ENCODE peak calls at places on chromosomes 1 and 21, in seven cellular contexts. One of them, this sample, is unnamed.

GRCh38 chr1:11134352-11135266 is 34.9 kb upstream of the EXOSC10 start:
- DNase-seq in H1: no peak
- DNase-seq in K562: no peak
- DNase-seq in HepG2: no peak
- DNase-seq in GM12878: no peak
- DNase-seq in A549: no peak
- DNase-seq in IMR-90: peak; percentile 70
- DNase-seq in this sample: no peak

GRCh38 chr1:67978988-67979516 is 71.4 kb downstream of the DIRAS3 start:
- DNase-seq in IMR-90: peak; percentile 88
- DNase-seq in A549: peak; percentile 51
- DNase-seq in K562: no peak
- DNase-seq in GM12878: no peak
- DNase-seq in H1: no peak
- DNase-seq in HepG2: peak; percentile 37
- DNase-seq in this sample: peak; percentile 78

GRCh38 chr1:208189183-208189582 is 55.0 kb downstream of the PLXNA2 start:
- DNase-seq in K562: peak; percentile 74
- DNase-seq in HepG2: no peak
- DNase-seq in H1: no peak
- DNase-seq in GM12878: peak; percentile 46
- DNase-seq in A549: no peak
- DNase-seq in IMR-90: no peak
- DNase-seq in this sample: no peak

GRCh38 chr1:217343907-217344306 is 287.0 kb downstream of the GPATCH2 start:
- DNase-seq in A549: no peak
- DNase-seq in K562: no peak
- DNase-seq in HepG2: no peak
- DNase-seq in IMR-90: no peak
- DNase-seq in GM12878: no peak
- DNase-seq in H1: peak; percentile 48
- DNase-seq in this sample: no peak

GRCh38 chr1:115060501-115060900 is 28.8 kb downstream of the TSPAN2 start:
- DNase-seq in A549: no peak
- DNase-seq in IMR-90: peak; percentile 4
- DNase-seq in HepG2: no peak
- DNase-seq in H1: no peak
- DNase-seq in K562: no peak
- DNase-seq in GM12878: no peak
- DNase-seq in this sample: no peak

GRCh38 chr21:46477765-46478164 is 19.1 kb downstream of the DIP2A start:
- DNase-seq in IMR-90: peak; percentile 51
- DNase-seq in GM12878: no peak
- DNase-seq in HepG2: no peak
- DNase-seq in A549: no peak
- DNase-seq in K562: no peak
- DNase-seq in H1: no peak
- DNase-seq in this sample: no peak

GRCh38 chr1:79124756-79125155 is 118.2 kb upstream of the ADGRL4 start:
- DNase-seq in IMR-90: peak; percentile 43
- DNase-seq in HepG2: no peak
- DNase-seq in A549: no peak
- DNase-seq in K562: no peak
- DNase-seq in GM12878: no peak
- DNase-seq in H1: no peak
- DNase-seq in this sample: no peak

GRCh38 chr1:79792212-79792575 is 785.7 kb upstream of the ADGRL4 start:
- DNase-seq in A549: no peak
- DNase-seq in HepG2: no peak
- DNase-seq in H1: no peak
- DNase-seq in IMR-90: peak; percentile 85
- DNase-seq in GM12878: no peak
- DNase-seq in K562: no peak
- DNase-seq in this sample: no peak

GRCh38 chr1:233668725-233669294 is 54.9 kb downstream of the KCNK1 start:
- DNase-seq in K562: peak; percentile 86
- DNase-seq in A549: peak; percentile 85
- DNase-seq in HepG2: no peak
- DNase-seq in GM12878: peak; percentile 68
- DNase-seq in H1: no peak
- DNase-seq in IMR-90: peak; percentile 29
- DNase-seq in this sample: peak; percentile 83

GRCh38 chr21:43609501-43610340 is 49.6 kb downstream of the HSF2BP start:
- DNase-seq in K562: no peak
- DNase-seq in GM12878: no peak
- DNase-seq in A549: no peak
- DNase-seq in IMR-90: peak; percentile 88
- DNase-seq in H1: no peak
- DNase-seq in HepG2: peak; percentile 89
- DNase-seq in this sample: no peak

GRCh38 chr1:21341022-21341421 is 50.8 kb upstream of the ECE1 start:
- DNase-seq in GM12878: no peak
- DNase-seq in IMR-90: no peak
- DNase-seq in A549: no peak
- DNase-seq in HepG2: no peak
- DNase-seq in H1: no peak
- DNase-seq in K562: no peak
- DNase-seq in this sample: no peak
- TF ChIP-seq CEBPB in GM12878: no peak
- TF ChIP-seq CEBPB in IMR-90: no peak
- TF ChIP-seq CEBPB in A549: no peak
- TF ChIP-seq CEBPB in HepG2: no peak
- TF ChIP-seq CEBPB in H1: no peak
- TF ChIP-seq CEBPB in K562: no peak
- TF ChIP-seq CEBPB in this sample: no peak

DNA sequence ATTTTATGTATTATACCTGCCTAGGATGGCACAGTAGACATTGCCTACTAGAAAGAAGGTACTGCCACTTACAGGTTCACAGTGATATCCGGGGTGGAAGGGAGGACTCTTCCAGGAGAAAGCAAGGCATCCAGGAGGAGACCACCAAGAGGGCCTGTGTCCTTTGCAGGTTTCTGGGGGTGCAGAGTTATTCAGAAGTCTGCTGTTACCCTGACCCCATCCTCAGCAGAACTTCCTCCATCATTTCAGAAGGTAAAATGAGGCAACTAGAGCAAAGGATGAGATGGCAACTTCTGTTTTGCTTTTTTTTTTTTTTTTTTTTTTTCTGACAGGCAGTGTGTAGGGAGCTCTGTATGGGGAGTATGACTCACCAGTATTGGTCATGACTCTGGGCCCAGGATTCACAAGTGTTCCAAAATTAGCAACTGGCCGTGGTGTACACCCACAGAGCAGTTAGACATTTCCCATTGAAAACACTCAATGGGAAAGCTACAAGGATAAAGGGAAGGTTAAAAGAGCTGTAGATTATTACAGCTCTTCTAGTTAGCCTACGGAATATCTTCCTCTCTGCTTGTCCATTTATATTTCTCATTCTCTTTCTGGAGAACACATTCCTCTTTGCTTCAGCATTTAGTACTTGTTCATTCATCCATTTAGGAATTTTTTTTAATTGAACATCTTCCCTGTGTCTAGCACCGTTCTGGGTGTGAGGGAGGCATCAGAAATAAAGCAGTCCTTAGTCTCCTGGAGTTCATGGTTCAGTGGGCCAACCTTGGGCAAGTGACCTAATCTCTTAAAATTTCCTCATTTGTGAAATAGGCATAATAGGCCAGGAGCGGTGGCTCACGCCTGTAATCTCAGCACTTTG is 50.5 kb upstream of the PPP2R5A start:
- DNase-seq in H1: no peak
- DNase-seq in A549: peak; percentile 81
- DNase-seq in HepG2: peak; percentile 32
- DNase-seq in K562: peak; percentile 77
- DNase-seq in IMR-90: peak; percentile 98
- DNase-seq in GM12878: no peak
- DNase-seq in this sample: peak; percentile 73
- TF ChIP-seq RAD21 in H1: no peak
- TF ChIP-seq RAD21 in A549: no peak
- TF ChIP-seq RAD21 in HepG2: no peak
- TF ChIP-seq RAD21 in K562: peak; percentile 12
- TF ChIP-seq RAD21 in IMR-90: no peak
- TF ChIP-seq RAD21 in GM12878: no peak
- TF ChIP-seq RAD21 in this sample: peak; percentile 3

GRCh38 chr1:182301026-182301436 is 90.6 kb downstream of the GLUL start:
- DNase-seq in H1: no peak
- DNase-seq in IMR-90: no peak
- DNase-seq in HepG2: no peak
- DNase-seq in K562: no peak
- DNase-seq in GM12878: no peak
- DNase-seq in A549: no peak
- DNase-seq in this sample: no peak
- TF ChIP-seq CEBPB in H1: no peak
- TF ChIP-seq CEBPB in IMR-90: no peak
- TF ChIP-seq CEBPB in HepG2: no peak
- TF ChIP-seq CEBPB in K562: no peak
- TF ChIP-seq CEBPB in GM12878: no peak
- TF ChIP-seq CEBPB in A549: no peak
- TF ChIP-seq CEBPB in this sample: no peak

GRCh38 chr21:39634507-39634906 is 21.8 kb downstream of the B3GALT5 start:
- DNase-seq in H1: no peak
- DNase-seq in A549: no peak
- DNase-seq in IMR-90: no peak
- DNase-seq in GM12878: no peak
- DNase-seq in HepG2: no peak
- DNase-seq in K562: no peak
- DNase-seq in this sample: no peak

GRCh38 chr21:39631842-39632577 is 19.3 kb downstream of the B3GALT5 start:
- DNase-seq in GM12878: no peak
- DNase-seq in HepG2: no peak
- DNase-seq in IMR-90: no peak
- DNase-seq in A549: no peak
- DNase-seq in H1: no peak
- DNase-seq in K562: no peak
- DNase-seq in this sample: no peak

GRCh38 chr21:39633770-39634181 is 21.0 kb downstream of the B3GALT5 start:
- DNase-seq in IMR-90: peak; percentile 92
- DNase-seq in A549: peak; percentile 72
- DNase-seq in K562: no peak
- DNase-seq in HepG2: no peak
- DNase-seq in H1: no peak
- DNase-seq in GM12878: no peak
- DNase-seq in this sample: peak; percentile 90

GRCh38 chr21:39630827-39631226 is 18.1 kb downstream of the B3GALT5 start:
- DNase-seq in GM12878: no peak
- DNase-seq in IMR-90: peak; percentile 3
- DNase-seq in A549: no peak
- DNase-seq in H1: no peak
- DNase-seq in K562: no peak
- DNase-seq in HepG2: no peak
- DNase-seq in this sample: no peak

DNA sequence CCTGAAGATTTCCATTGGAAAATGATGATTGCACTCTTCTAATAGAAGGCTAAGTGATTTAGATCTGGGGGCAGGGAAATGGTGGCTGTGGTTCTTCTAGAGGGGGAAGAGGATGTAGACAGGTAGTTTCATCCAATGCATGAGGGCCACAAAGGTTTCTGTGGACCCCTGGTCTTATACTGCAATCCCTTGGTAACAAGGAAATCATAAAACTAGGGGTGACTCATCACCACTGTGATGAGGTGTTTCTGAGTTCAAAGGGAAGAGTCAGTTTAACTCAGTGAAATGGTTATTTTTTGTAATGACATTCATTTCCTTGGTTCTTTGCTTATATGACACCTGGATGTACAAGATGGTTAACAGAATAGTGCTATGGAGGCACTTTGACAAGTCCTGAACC is 20.3 kb downstream of the B3GALT5 start:
- DNase-seq in A549: peak; percentile 36
- DNase-seq in IMR-90: peak; percentile 52
- DNase-seq in K562: no peak
- DNase-seq in GM12878: no peak
- DNase-seq in H1: no peak
- DNase-seq in HepG2: no peak
- DNase-seq in this sample: peak; percentile 79
- TF ChIP-seq RAD21 in A549: no peak
- TF ChIP-seq RAD21 in IMR-90: no peak
- TF ChIP-seq RAD21 in K562: no peak
- TF ChIP-seq RAD21 in GM12878: no peak
- TF ChIP-seq RAD21 in H1: no peak
- TF ChIP-seq RAD21 in HepG2: no peak
- TF ChIP-seq RAD21 in this sample: no peak

This sample was measured in HCT116.